ENCODE peak calls at places on chromosomes 11 and 22, in six cellular contexts. T is fibroblast of lung, G is pancreas, B is lung, E is tibial nerve, C is stomach. Z is an unnamed sample.

GRCh38 chr22:24423519-24424000 is 3.8 kb upstream of the ADORA2A start:
- DNase-seq in T (no peak), G (no peak), B (peak), E (no peak), C (peak), Z (no peak)

GRCh38 chr11:71507102-71507501 is 20.0 kb upstream of the KRTAP5-7 start:
- DNase-seq in T (no peak), G (no peak), B (no peak), E (no peak), C (no peak), Z (no peak)

GRCh38 chr11:71542856-71543743 is 5.1 kb upstream of the KRTAP5-9 start:
- DNase-seq in T (no peak), G (no peak), B (no peak), E (no peak), C (no peak), Z (no peak)

GRCh38 chr11:110966131-110966530 is 253.9 kb upstream of the ARHGAP20 start:
- DNase-seq in T (peak), G (no peak), B (no peak), E (no peak), C (no peak), Z (no peak)

GRCh38 chr22:39482768-39483167 is 19.3 kb upstream of the MIEF1 start:
- DNase-seq in T (peak), G (no peak), B (no peak), E (no peak), C (no peak), Z (no peak)

GRCh38 chr22:22981670-22982571 is 88.4 kb upstream of the GNAZ start:
- DNase-seq in T (no peak), G (no peak), B (no peak), E (no peak), C (no peak), Z (no peak)

GRCh38 chr11:65425105-65425970 is 2.7 kb downstream of the NEAT1 start:
- DNase-seq in T (peak), G (no peak), B (no peak), E (peak), C (peak), Z (no peak)

GRCh38 chr11:2346586-2347335 is 30.3 kb upstream of the CD81 start:
- DNase-seq in T (no peak), G (no peak), B (no peak), E (no peak), C (no peak), Z (no peak)

GRCh38 chr11:66744485-66745355 is 15.7 kb upstream of the SPTBN2 start:
- DNase-seq in T (peak), G (peak), B (peak), E (peak), C (peak), Z (no peak)

GRCh38 chr11:28176231-28176853 is 68.2 kb downstream of the METTL15 start:
- DNase-seq in T (peak), G (no peak), B (no peak), E (no peak), C (no peak), Z (no peak)

GRCh38 chr11:19660076-19660475 is 52.6 kb upstream of the NAV2 start:
- DNase-seq in T (peak), G (no peak), B (no peak), E (no peak), C (no peak), Z (peak)

GRCh38 chr11:122721964-122722266 is 66.4 kb downstream of the UBASH3B start:
- DNase-seq in T (peak), G (no peak), B (no peak), E (no peak), C (no peak), Z (no peak)

GRCh38 chr22:46674367-46674781 is 54.2 kb downstream of the GRAMD4 start:
- DNase-seq in T (no peak), G (no peak), B (peak), E (peak), C (peak), Z (no peak)

GRCh38 chr11:94815705-94816344 is 47.7 kb downstream of the AMOTL1 start:
- DNase-seq in T (no peak), G (no peak), B (no peak), E (no peak), C (no peak), Z (no peak)

GRCh38 chr11:77959434-77959833 is 35.0 kb downstream of the INTS4 start:
- DNase-seq in T (peak), G (no peak), B (no peak), E (no peak), C (no peak), Z (no peak)

GRCh38 chr11:109597336-109597735 is 175.3 kb downstream of the C11orf87 start:
- DNase-seq in T (no peak), G (no peak), B (no peak), E (no peak), C (no peak), Z (no peak)

GRCh38 chr11:17986007-17986710 is 26.7 kb downstream of the SERGEF start:
- DNase-seq in T (peak), G (no peak), B (no peak), E (peak), C (no peak), Z (peak)

GRCh38 chr11:19559746-19560145 is 152.9 kb upstream of the NAV2 start:
- DNase-seq in T (no peak), G (no peak), B (no peak), E (no peak), C (no peak), Z (no peak)

GRCh38 chr11:79087957-79088318 is 352.9 kb downstream of the TENM4 start:
- DNase-seq in T (peak), G (no peak), B (no peak), E (no peak), C (no peak), Z (no peak)

GRCh38 chr22:44543781-44544181 is 45.7 kb upstream of the RTL6 start:
- DNase-seq in T (no peak), G (no peak), B (no peak), E (no peak), C (no peak), Z (no peak)

GRCh38 chr11:58497951-58498350 is 10.0 kb downstream of the OR5B21 start:
- DNase-seq in T (no peak), G (no peak), B (no peak), E (no peak), C (no peak), Z (no peak)

GRCh38 chr11:18802381-18803257 is 11.0 kb upstream of the PTPN5 start:
- DNase-seq in T (peak), G (peak), B (peak), E (peak), C (peak), Z (peak)

GRCh38 chr11:35969089-35970046 is 25.5 kb downstream of the LDLRAD3 start:
- DNase-seq in T (no peak), G (no peak), B (peak), E (no peak), C (peak), Z (no peak)

GRCh38 chr11:77370217-77370616 is 68.7 kb upstream of the GDPD4 start:
- DNase-seq in T (no peak), G (no peak), B (no peak), E (no peak), C (no peak), Z (no peak)

GRCh38 chr22:41123151-41123550 is 30.8 kb downstream of the EP300 start:
- DNase-seq in T (no peak), G (no peak), B (no peak), E (no peak), C (no peak), Z (no peak)

GRCh38 chr11:112321521-112322172 is 61.0 kb upstream of the PLET1 start:
- DNase-seq in T (peak), G (peak), B (peak), E (no peak), C (peak), Z (peak)

GRCh38 chr11:18452927-18453326 is 2.7 kb upstream of the LDHAL6A start:
- DNase-seq in T (no peak), G (no peak), B (no peak), E (no peak), C (no peak), Z (no peak)

GRCh38 chr22:17492247-17492646 is 71.1 kb upstream of the SLC25A18 start:
- DNase-seq in T (no peak), G (no peak), B (no peak), E (no peak), C (no peak), Z (no peak)

GRCh38 chr11:134047586-134047999 is 21.3 kb upstream of the JAM3 start:
- DNase-seq in T (peak), G (no peak), B (peak), E (peak), C (no peak), Z (no peak)

GRCh38 chr22:19434829-19435580 is 2.7 kb downstream of the MRPL40 start:
- DNase-seq in T (no peak), G (no peak), B (no peak), E (no peak), C (no peak), Z (no peak)

GRCh38 chr22:19432092-19432844 is at the start of gene MRPL40:
- DNase-seq in T (peak), G (peak), B (peak), E (peak), C (peak), Z (peak)

GRCh38 chr22:19431641-19432091 is at the start of gene HIRA:
- DNase-seq in T (peak), G (peak), B (peak), E (peak), C (peak), Z (peak)

GRCh38 chr22:19429950-19430889 is 1.3 kb downstream of the HIRA start:
- DNase-seq in T (peak), G (no peak), B (no peak), E (no peak), C (peak), Z (peak)

GRCh38 chr22:19430890-19431541 is 517 bp downstream of the HIRA start:
- DNase-seq in T (peak), G (peak), B (peak), E (no peak), C (peak), Z (no peak)
- TF ChIP-seq CTCF in T (peak), G (no peak), B (no peak), E (no peak), C (no peak), Z (peak)

GRCh38 chr11:130070829-130071205 is 1.1 kb downstream of the APLP2 start:
- DNase-seq in T (peak), G (peak), B (peak), E (no peak), C (no peak), Z (no peak)

GRCh38 chr11:130070109-130070828 is 575 bp downstream of the APLP2 start:
- DNase-seq in T (peak), G (peak), B (peak), E (no peak), C (peak), Z (no peak)

GRCh38 chr11:130068546-130068985 is 1.1 kb upstream of the APLP2 start:
- DNase-seq in T (no peak), G (peak), B (peak), E (no peak), C (no peak), Z (no peak)

GRCh38 chr11:130069684-130070108 is at the start of gene APLP2:
- DNase-seq in T (peak), G (peak), B (peak), E (peak), C (peak), Z (peak)

DNA sequence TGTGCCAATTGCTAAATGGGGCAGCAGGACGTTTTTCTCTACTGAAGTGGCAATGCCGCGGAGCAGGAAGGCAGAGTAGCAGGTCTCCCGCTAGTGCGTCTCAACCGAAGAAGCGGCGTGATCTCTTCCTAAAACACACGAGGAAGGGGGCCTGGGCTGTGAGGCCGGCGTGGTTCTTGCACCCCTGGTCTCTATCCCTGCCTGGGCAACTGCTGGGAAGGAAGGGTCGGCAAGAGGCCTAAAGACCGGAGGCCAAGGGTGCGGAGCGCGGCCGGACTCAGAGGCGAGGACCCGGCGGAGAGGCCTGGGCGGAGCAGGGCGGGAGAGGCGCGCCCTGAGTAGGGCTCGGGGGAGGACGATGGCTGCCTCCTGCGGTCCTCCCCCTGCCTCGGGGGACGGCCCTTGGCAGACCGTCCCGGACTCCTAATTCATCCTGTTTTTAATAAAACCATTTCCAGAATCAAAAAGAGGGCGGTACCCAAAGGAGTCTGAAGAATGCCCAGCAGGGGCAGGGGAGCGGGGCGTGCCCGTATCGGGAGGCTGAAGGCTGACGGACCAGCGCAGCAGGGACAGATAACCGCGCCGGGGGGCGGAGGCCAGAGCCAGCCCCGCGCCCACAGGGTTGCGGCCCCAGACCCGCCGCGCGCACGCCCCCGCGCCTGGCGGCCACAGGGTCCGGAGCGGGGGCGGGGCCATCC is 559 bp upstream of the APLP2 start:
- DNase-seq in T (peak), G (no peak), B (peak), E (peak), C (peak), Z (peak)
- TF ChIP-seq CTCF in T (peak), G (no peak), B (no peak), E (no peak), C (no peak), Z (peak)

GRCh38 chr22:50576070-50576469 is 2.2 kb downstream of the CPT1B start:
- DNase-seq in T (peak), G (no peak), B (no peak), E (no peak), C (no peak), Z (peak)
- TF ChIP-seq CTCF in T (peak), G (no peak), B (no peak), E (no peak), C (no peak), Z (peak)

GRCh38 chr11:24502425-24502824 is 5.6 kb downstream of the LUZP2 start:
- DNase-seq in T (no peak), G (no peak), B (no peak), E (no peak), C (no peak), Z (no peak)

GRCh38 chr11:24496371-24496727 is 504 bp upstream of the LUZP2 start:
- DNase-seq in T (peak), G (no peak), B (no peak), E (no peak), C (no peak), Z (no peak)

GRCh38 chr11:24496728-24497396 is at the start of gene LUZP2:
- DNase-seq in T (peak), G (no peak), B (no peak), E (no peak), C (no peak), Z (no peak)
- TF ChIP-seq CTCF in T (peak), G (no peak), B (no peak), E (no peak), C (no peak), Z (peak)

GRCh38 chr11:117182551-117182935 is 4.0 kb downstream of the SIDT2 start:
- DNase-seq in T (no peak), G (no peak), B (no peak), E (no peak), C (peak), Z (no peak)

GRCh38 chr11:117181586-117182550 is 3.3 kb downstream of the SIDT2 start:
- DNase-seq in T (no peak), G (no peak), B (no peak), E (no peak), C (peak), Z (no peak)

GRCh38 chr11:117179048-117179999 is 781 bp downstream of the SIDT2 start:
- DNase-seq in T (peak), G (peak), B (no peak), E (no peak), C (peak), Z (peak)

GRCh38 chr11:117180020-117180419 is 1.5 kb downstream of the SIDT2 start:
- DNase-seq in T (no peak), G (no peak), B (no peak), E (no peak), C (peak), Z (peak)

GRCh38 chr11:117180661-117181585 is 2.4 kb downstream of the SIDT2 start:
- DNase-seq in T (peak), G (peak), B (peak), E (peak), C (peak), Z (peak)
- TF ChIP-seq CTCF in T (peak), G (peak), B (peak), E (peak), C (no peak), Z (peak)

GRCh38 chr11:34793666-34794065 is 122.5 kb downstream of the APIP start:
- DNase-seq in T (peak), G (no peak), B (no peak), E (no peak), C (no peak), Z (no peak)

GRCh38 chr11:34790620-34791019 is 125.6 kb downstream of the APIP start:
- DNase-seq in T (no peak), G (no peak), B (no peak), E (no peak), C (no peak), Z (no peak)

GRCh38 chr11:34791725-34792124 is 124.5 kb downstream of the APIP start:
- DNase-seq in T (no peak), G (no peak), B (no peak), E (no peak), C (no peak), Z (no peak)

GRCh38 chr11:34792814-34793241 is 123.4 kb downstream of the APIP start:
- DNase-seq in T (no peak), G (no peak), B (no peak), E (peak), C (peak), Z (no peak)

DNA sequence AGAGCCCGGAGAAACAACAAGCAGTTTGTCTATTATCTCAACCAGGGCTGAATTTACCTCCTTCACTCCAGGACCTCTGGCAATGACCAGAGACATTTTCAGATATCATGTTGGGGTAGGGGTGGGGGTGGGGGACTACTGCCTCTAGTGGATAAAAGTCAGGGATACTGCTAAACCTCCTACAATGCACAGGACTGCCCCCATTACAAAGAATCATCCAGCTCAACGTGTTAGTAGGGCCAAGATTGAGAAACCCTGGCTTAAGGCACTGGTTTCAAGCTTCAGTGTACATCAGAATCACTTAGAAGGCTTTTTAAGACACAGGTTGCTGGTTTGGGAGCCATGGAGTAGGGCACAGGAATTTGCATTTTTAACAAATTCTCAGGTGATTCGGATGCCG is 124.0 kb downstream of the APIP start:
- DNase-seq in T (no peak), G (no peak), B (no peak), E (no peak), C (no peak), Z (no peak)
- TF ChIP-seq CTCF in T (no peak), G (no peak), B (no peak), E (no peak), C (no peak), Z (no peak)

GRCh38 chr11:43541993-43542392 is 138.5 kb upstream of the HSD17B12 start:
- DNase-seq in T (no peak), G (no peak), B (no peak), E (no peak), C (no peak), Z (no peak)
- TF ChIP-seq CTCF in T (no peak), G (no peak), B (no peak), E (no peak), C (no peak), Z (no peak)

Z was measured in astrocyte of the cerebellum.